ENCODE peak calls at places on chromosomes 1 and 21, in six cellular contexts. One of them, this sample, is unnamed.

GRCh38 chr1:61051455-61052392 is 30.6 kb upstream of the NFIA start:
- DNase-seq in brain microvascular endothelial cell: no peak
- DNase-seq in tibial artery: peak; percentile 75
- DNase-seq in OCI-LY7: no peak
- DNase-seq in mucosa of descending colon: no peak
- DNase-seq in GM12865: no peak
- DNase-seq in this sample: no peak

GRCh38 chr1:39666772-39667171 is 5.1 kb downstream of the NT5C1A start:
- DNase-seq in brain microvascular endothelial cell: no peak
- DNase-seq in tibial artery: no peak
- DNase-seq in OCI-LY7: no peak
- DNase-seq in mucosa of descending colon: no peak
- DNase-seq in GM12865: peak; percentile 92
- DNase-seq in this sample: no peak

GRCh38 chr21:43303240-43304178 is 123.4 kb downstream of the SIK1 start:
- DNase-seq in brain microvascular endothelial cell: no peak
- DNase-seq in tibial artery: peak; percentile 43
- DNase-seq in OCI-LY7: no peak
- DNase-seq in mucosa of descending colon: no peak
- DNase-seq in GM12865: peak; percentile 45
- DNase-seq in this sample: no peak

GRCh38 chr1:234272656-234273312 is 100.5 kb upstream of the COA6 start:
- DNase-seq in brain microvascular endothelial cell: no peak
- DNase-seq in tibial artery: no peak
- DNase-seq in OCI-LY7: no peak
- DNase-seq in mucosa of descending colon: no peak
- DNase-seq in GM12865: no peak
- DNase-seq in this sample: no peak

GRCh38 chr21:21183092-21183491 is 184.9 kb downstream of the NCAM2 start:
- DNase-seq in brain microvascular endothelial cell: no peak
- DNase-seq in tibial artery: no peak
- DNase-seq in OCI-LY7: no peak
- DNase-seq in mucosa of descending colon: no peak
- DNase-seq in GM12865: no peak
- DNase-seq in this sample: no peak

GRCh38 chr1:5828322-5828935 is 163.8 kb downstream of the NPHP4 start:
- DNase-seq in brain microvascular endothelial cell: no peak
- DNase-seq in tibial artery: no peak
- DNase-seq in OCI-LY7: no peak
- DNase-seq in mucosa of descending colon: no peak
- DNase-seq in GM12865: no peak
- DNase-seq in this sample: no peak

GRCh38 chr1:183840140-183840539 is 35.2 kb downstream of the RGL1 start:
- DNase-seq in brain microvascular endothelial cell: peak; percentile 42
- DNase-seq in tibial artery: no peak
- DNase-seq in OCI-LY7: no peak
- DNase-seq in mucosa of descending colon: no peak
- DNase-seq in GM12865: no peak
- DNase-seq in this sample: no peak

GRCh38 chr1:209220048-209220524 is 363.4 kb upstream of the CAMK1G start:
- DNase-seq in brain microvascular endothelial cell: no peak
- DNase-seq in tibial artery: no peak
- DNase-seq in OCI-LY7: no peak
- DNase-seq in mucosa of descending colon: no peak
- DNase-seq in GM12865: no peak
- DNase-seq in this sample: no peak

GRCh38 chr1:70112838-70113237 is 92.5 kb downstream of the LRRC40 start:
- DNase-seq in brain microvascular endothelial cell: no peak
- DNase-seq in tibial artery: no peak
- DNase-seq in OCI-LY7: no peak
- DNase-seq in mucosa of descending colon: no peak
- DNase-seq in GM12865: no peak
- DNase-seq in this sample: no peak

GRCh38 chr1:63324779-63325119 is 2.4 kb downstream of the FOXD3 start:
- DNase-seq in brain microvascular endothelial cell: no peak
- DNase-seq in tibial artery: no peak
- DNase-seq in OCI-LY7: no peak
- DNase-seq in mucosa of descending colon: no peak
- DNase-seq in GM12865: no peak
- DNase-seq in this sample: no peak

GRCh38 chr1:63322248-63322943 is at the start of gene FOXD3:
- DNase-seq in brain microvascular endothelial cell: no peak
- DNase-seq in tibial artery: no peak
- DNase-seq in OCI-LY7: peak; percentile 56
- DNase-seq in mucosa of descending colon: peak; percentile 76
- DNase-seq in GM12865: peak; percentile 71
- DNase-seq in this sample: peak; percentile 42

GRCh38 chr1:63326106-63326472 is 3.7 kb downstream of the FOXD3 start:
- DNase-seq in brain microvascular endothelial cell: no peak
- DNase-seq in tibial artery: no peak
- DNase-seq in OCI-LY7: no peak
- DNase-seq in mucosa of descending colon: no peak
- DNase-seq in GM12865: no peak
- DNase-seq in this sample: no peak

GRCh38 chr1:63322944-63323865 is 838 bp downstream of the FOXD3 start:
- DNase-seq in brain microvascular endothelial cell: no peak
- DNase-seq in tibial artery: no peak
- DNase-seq in OCI-LY7: no peak
- DNase-seq in mucosa of descending colon: peak; percentile 61
- DNase-seq in GM12865: peak; percentile 26
- DNase-seq in this sample: peak; percentile 44

DNA sequence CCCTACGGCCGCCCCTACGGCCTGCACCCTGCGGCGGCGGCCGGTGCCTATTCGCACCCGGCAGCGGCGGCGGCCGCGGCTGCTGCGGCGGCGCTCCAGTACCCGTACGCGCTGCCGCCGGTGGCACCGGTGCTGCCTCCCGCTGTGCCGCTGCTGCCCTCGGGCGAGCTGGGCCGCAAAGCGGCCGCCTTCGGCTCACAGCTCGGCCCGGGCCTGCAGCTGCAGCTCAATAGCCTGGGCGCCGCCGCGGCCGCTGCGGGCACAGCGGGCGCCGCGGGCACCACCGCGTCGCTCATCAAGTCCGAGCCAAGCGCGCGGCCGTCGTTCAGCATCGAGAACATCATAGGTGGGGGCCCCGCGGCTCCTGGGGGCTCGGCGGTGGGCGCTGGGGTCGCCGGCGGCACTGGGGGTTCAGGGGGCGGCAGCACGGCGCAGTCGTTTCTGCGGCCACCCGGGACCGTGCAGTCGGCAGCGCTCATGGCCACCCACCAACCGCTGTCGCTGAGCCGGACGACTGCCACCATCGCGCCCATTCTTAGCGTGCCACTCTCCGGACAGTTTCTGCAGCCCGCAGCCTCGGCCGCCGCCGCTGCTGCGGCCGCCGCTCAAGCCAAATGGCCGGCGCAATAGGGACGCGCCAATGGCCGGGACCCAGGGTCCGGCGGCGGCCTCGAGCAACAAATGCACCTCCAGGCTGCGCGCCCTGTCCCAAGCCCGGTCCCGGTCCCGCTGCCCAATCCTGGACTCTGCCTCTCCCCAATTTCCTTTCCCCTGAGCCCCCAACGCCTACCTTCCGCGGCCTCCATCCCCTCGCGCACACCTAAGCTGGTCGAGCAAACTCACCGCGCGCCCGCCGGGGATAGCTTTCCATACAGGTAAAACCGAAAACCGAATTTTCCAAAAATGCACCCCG is 1.8 kb downstream of the FOXD3 start:
- DNase-seq in brain microvascular endothelial cell: no peak
- DNase-seq in tibial artery: no peak
- DNase-seq in OCI-LY7: no peak
- DNase-seq in mucosa of descending colon: peak; percentile 25
- DNase-seq in GM12865: no peak
- DNase-seq in this sample: no peak
- H3K4me3 ChIP-seq in brain microvascular endothelial cell: peak overlapping the region; percentile 34
- H3K4me3 ChIP-seq in tibial artery: peak overlapping the region; percentile 59
- H3K4me3 ChIP-seq in OCI-LY7: no peak overlapping the region
- H3K4me3 ChIP-seq in mucosa of descending colon: no peak overlapping the region
- H3K4me3 ChIP-seq in GM12865: no peak overlapping the region
- H3K4me3 ChIP-seq in this sample: peak overlapping the region; percentile 40

DNA sequence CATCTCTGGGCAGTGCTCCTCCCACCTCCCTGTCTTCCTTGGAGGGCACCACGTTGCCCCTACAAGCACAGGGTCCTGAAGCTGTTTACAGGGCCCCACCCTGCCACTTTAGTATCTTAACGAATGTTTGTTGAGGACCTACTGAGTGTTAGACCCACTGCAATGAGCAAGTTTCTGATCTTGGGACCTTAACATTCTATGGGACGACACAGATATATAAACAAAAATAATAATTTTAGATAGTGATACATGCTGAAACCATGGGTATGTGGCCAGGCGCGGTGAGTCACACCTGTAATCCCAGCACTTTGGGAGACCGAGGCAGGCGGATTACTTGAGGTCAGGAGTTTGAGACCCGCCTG is 10.1 kb downstream of the ENTREP3 start:
- DNase-seq in brain microvascular endothelial cell: peak; percentile 30
- DNase-seq in tibial artery: no peak
- DNase-seq in OCI-LY7: no peak
- DNase-seq in mucosa of descending colon: no peak
- DNase-seq in GM12865: no peak
- DNase-seq in this sample: no peak
- H3K4me3 ChIP-seq in brain microvascular endothelial cell: peak overlapping the region; percentile 69
- H3K4me3 ChIP-seq in tibial artery: peak overlapping the region; percentile 83
- H3K4me3 ChIP-seq in OCI-LY7: peak overlapping the region; percentile 56
- H3K4me3 ChIP-seq in mucosa of descending colon: peak overlapping the region; percentile 48
- H3K4me3 ChIP-seq in GM12865: peak overlapping the region; percentile 59
- H3K4me3 ChIP-seq in this sample: peak overlapping the region; percentile 82

GRCh38 chr21:38352536-38353219 is 95.9 kb downstream of the KCNJ15 start:
- DNase-seq in brain microvascular endothelial cell: peak; percentile 68
- DNase-seq in tibial artery: peak; percentile 85
- DNase-seq in OCI-LY7: no peak
- DNase-seq in mucosa of descending colon: peak; percentile 56
- DNase-seq in GM12865: peak; percentile 49
- DNase-seq in this sample: peak; percentile 47
- H3K4me3 ChIP-seq in brain microvascular endothelial cell: no peak overlapping the region
- H3K4me3 ChIP-seq in tibial artery: no peak overlapping the region
- H3K4me3 ChIP-seq in OCI-LY7: no peak overlapping the region
- H3K4me3 ChIP-seq in mucosa of descending colon: no peak overlapping the region
- H3K4me3 ChIP-seq in GM12865: no peak overlapping the region
- H3K4me3 ChIP-seq in this sample: no peak overlapping the region

DNA sequence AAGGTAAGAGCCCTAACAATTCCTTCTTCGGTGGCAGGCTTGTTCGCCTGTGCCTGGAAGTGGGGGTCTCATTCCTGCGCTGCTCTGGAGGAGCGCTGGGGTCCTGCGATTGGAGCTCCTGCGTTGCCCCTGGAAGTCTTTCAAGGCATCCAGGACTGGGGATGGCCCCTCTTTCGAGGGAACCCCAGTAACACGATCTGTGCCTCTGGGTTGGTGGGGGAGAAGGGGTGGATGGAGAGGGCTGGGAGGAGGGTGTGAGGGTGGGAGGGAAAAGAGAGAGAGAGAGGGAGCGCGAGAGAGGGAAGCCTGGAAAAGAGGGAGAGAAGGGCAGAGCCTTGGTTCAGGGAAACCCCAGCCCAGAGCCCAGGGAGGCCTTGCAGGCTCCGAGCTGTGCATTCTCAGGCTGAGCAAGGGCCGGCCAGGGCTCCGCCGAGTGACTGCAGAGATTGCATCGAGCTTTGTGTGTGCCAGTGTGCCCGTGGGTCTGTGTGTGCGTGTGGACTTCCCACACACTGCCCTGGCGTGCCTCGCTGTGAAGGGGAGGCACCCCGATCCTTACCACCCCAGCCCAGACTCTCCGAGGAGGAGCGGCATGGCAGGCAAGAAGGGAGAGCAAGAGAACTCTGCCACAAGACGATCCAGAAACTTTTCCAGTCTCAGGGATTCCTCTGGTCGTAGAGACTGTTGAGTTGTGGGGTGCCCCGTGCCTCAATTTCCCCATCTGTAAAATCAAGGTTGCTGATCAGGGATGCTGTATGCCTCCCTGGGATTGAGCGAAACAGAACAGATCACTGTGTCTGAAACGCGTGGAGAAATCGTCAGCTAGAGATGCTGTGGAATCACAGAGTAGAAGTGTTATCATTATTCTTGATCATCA is 609 bp downstream of the BCL9 start:
- DNase-seq in brain microvascular endothelial cell: peak; percentile 44
- DNase-seq in tibial artery: peak; percentile 73
- DNase-seq in OCI-LY7: peak; percentile 39
- DNase-seq in mucosa of descending colon: peak; percentile 66
- DNase-seq in GM12865: no peak
- DNase-seq in this sample: peak; percentile 50
- H3K4me3 ChIP-seq in brain microvascular endothelial cell: peak overlapping the region; percentile 65
- H3K4me3 ChIP-seq in tibial artery: peak overlapping the region; percentile 76
- H3K4me3 ChIP-seq in OCI-LY7: peak overlapping the region; percentile 71
- H3K4me3 ChIP-seq in mucosa of descending colon: peak overlapping the region; percentile 23
- H3K4me3 ChIP-seq in GM12865: no peak overlapping the region
- H3K4me3 ChIP-seq in this sample: peak overlapping the region; percentile 59

GRCh38 chr1:21293537-21294265 is 3.4 kb upstream of the ECE1 start:
- DNase-seq in brain microvascular endothelial cell: no peak
- DNase-seq in tibial artery: no peak
- DNase-seq in OCI-LY7: peak; percentile 68
- DNase-seq in mucosa of descending colon: no peak
- DNase-seq in GM12865: peak; percentile 94
- DNase-seq in this sample: no peak

GRCh38 chr1:21294266-21295058 is 4.2 kb upstream of the ECE1 start:
- DNase-seq in brain microvascular endothelial cell: no peak
- DNase-seq in tibial artery: no peak
- DNase-seq in OCI-LY7: peak; percentile 92
- DNase-seq in mucosa of descending colon: peak; percentile 65
- DNase-seq in GM12865: peak; percentile 97
- DNase-seq in this sample: no peak

GRCh38 chr1:21292503-21292990 is 2.3 kb upstream of the ECE1 start:
- DNase-seq in brain microvascular endothelial cell: no peak
- DNase-seq in tibial artery: no peak
- DNase-seq in OCI-LY7: no peak
- DNase-seq in mucosa of descending colon: no peak
- DNase-seq in GM12865: no peak
- DNase-seq in this sample: no peak

GRCh38 chr1:21291964-21292363 is 1.7 kb upstream of the ECE1 start:
- DNase-seq in brain microvascular endothelial cell: no peak
- DNase-seq in tibial artery: no peak
- DNase-seq in OCI-LY7: no peak
- DNase-seq in mucosa of descending colon: no peak
- DNase-seq in GM12865: no peak
- DNase-seq in this sample: no peak

DNA sequence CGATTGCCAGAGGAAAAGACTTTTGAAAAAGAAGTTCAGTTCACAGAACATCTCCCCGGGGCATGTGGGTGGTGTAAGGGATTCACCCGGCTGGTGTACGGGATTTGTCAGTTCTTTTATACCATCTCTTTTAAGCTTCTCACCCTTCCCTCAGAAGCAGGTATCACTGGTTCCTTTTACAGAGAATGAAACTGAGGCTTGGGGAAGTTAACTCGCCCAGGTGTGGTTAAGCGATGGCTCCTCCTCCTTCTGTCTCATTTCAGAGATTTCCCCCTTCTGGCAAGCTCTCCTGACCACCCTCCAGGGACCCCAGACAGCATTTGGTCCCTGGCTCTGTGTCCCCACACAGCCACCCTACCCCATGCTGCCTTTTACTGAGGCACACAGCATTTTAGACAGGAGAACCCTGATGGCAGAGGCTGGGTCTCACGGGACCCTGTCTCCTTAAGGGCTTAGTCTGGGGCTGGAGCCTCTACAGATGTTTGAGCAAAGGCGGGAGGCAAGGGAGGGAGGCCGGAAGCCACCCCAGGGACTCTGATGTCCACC is 2.8 kb upstream of the ECE1 start:
- DNase-seq in brain microvascular endothelial cell: no peak
- DNase-seq in tibial artery: no peak
- DNase-seq in OCI-LY7: peak; percentile 86
- DNase-seq in mucosa of descending colon: no peak
- DNase-seq in GM12865: peak; percentile 90
- DNase-seq in this sample: no peak
- H3K4me3 ChIP-seq in brain microvascular endothelial cell: no peak overlapping the region
- H3K4me3 ChIP-seq in tibial artery: no peak overlapping the region
- H3K4me3 ChIP-seq in OCI-LY7: peak overlapping the region; percentile 65
- H3K4me3 ChIP-seq in mucosa of descending colon: no peak overlapping the region
- H3K4me3 ChIP-seq in GM12865: peak overlapping the region; percentile 51
- H3K4me3 ChIP-seq in this sample: no peak overlapping the region